ENCODE peak calls at places on chromosome 21, in five cellular contexts. B is HFF-Myc; Y is SK-N-DZ; G is activated CD4-positive, alpha-beta T cell treated with anti-CD3 and anti-CD28 coated beads, Interleukin-2, amount 10 ng/mL, durations not matched to agents 24 days and 14 days; L is NCI-H1092. M is an unnamed sample.

GRCh38 chr21:31173881-31174555 is 135.7 kb upstream of the KRTAP19-8 start:
- DNase-seq in B (no peak), G (peak; percentile 69), L (no peak), Y (peak; percentile 92), M (no peak)

GRCh38 chr21:42012763-42013329 is 2.7 kb upstream of the ZBTB21 start:
- DNase-seq in L (no peak), G (no peak), B (no peak), Y (no peak), M (peak; percentile 17)

GRCh38 chr21:46639489-46640386 is 4.3 kb downstream of the PRMT2 start:
- DNase-seq in Y (no peak), B (no peak), L (no peak), G (no peak), M (peak; percentile 0)

GRCh38 chr21:45128613-45129226 is 54.3 kb downstream of the ADARB1 start:
- DNase-seq in Y (peak; percentile 53), G (peak; percentile 92), L (peak; percentile 38), B (no peak), M (peak; percentile 14)

GRCh38 chr21:34609244-34609950 is 5.5 kb downstream of the RCAN1 start:
- DNase-seq in B (no peak), Y (no peak), G (no peak), L (no peak), M (no peak)

GRCh38 chr21:35437941-35438340 is 388.8 kb upstream of the RUNX1 start:
- DNase-seq in Y (no peak), B (no peak), L (no peak), G (no peak), M (no peak)

GRCh38 chr21:28543975-28544374 is 448.7 kb downstream of the LTN1 start:
- DNase-seq in L (no peak), Y (no peak), G (no peak), B (no peak), M (no peak)

GRCh38 chr21:41121785-41122415 is 46.1 kb upstream of the BACE2 start:
- DNase-seq in B (peak; percentile 64), G (peak; percentile 90), Y (peak; percentile 47), L (peak; percentile 83), M (peak; percentile 84)

GRCh38 chr21:42209801-42210479 is 9.0 kb upstream of the ABCG1 start:
- DNase-seq in L (no peak), G (no peak), B (no peak), Y (no peak), M (no peak)

GRCh38 chr21:34916446-34916845 is 132.7 kb downstream of the RUNX1 start:
- DNase-seq in B (peak; percentile 91), L (no peak), G (no peak), Y (no peak), M (no peak)

GRCh38 chr21:14553422-14553821 is 7.3 kb upstream of the SAMSN1 start:
- DNase-seq in B (no peak), L (no peak), G (no peak), Y (no peak), M (no peak)

GRCh38 chr21:14711287-14711686 is 165.2 kb upstream of the SAMSN1 start:
- DNase-seq in Y (no peak), G (no peak), B (no peak), L (no peak), M (no peak)

GRCh38 chr21:36699026-36699545 is at the start of gene SIM2:
- DNase-seq in G (no peak), L (peak; percentile 59), B (no peak), Y (no peak), M (peak; percentile 64)

GRCh38 chr21:32728455-32729237 is 833 bp upstream of the SYNJ1 start:
- DNase-seq in B (no peak), Y (no peak), G (no peak), L (peak; percentile 37), M (peak; percentile 24)

GRCh38 chr21:28298251-28298672 is 694.4 kb downstream of the LTN1 start:
- DNase-seq in Y (no peak), L (no peak), G (no peak), B (no peak), M (no peak)

GRCh38 chr21:31597683-31598082 is 61.8 kb upstream of the SOD1 start:
- DNase-seq in Y (peak; percentile 74), B (no peak), L (no peak), G (no peak), M (no peak)

GRCh38 chr21:45488839-45489479 is 53.3 kb downstream of the SLC19A1 start:
- DNase-seq in Y (no peak), G (no peak), B (no peak), L (no peak), M (no peak)

GRCh38 chr21:43787180-43787533 is 2.2 kb upstream of the RRP1 start:
- DNase-seq in B (no peak), G (no peak), Y (no peak), L (no peak), M (no peak)

GRCh38 chr21:33394260-33394659 is 9.0 kb upstream of the IFNGR2 start:
- DNase-seq in G (no peak), Y (no peak), L (no peak), B (no peak), M (no peak)

GRCh38 chr21:35021546-35021945 is 27.6 kb downstream of the RUNX1 start:
- DNase-seq in L (no peak), B (no peak), Y (no peak), G (no peak), M (no peak)

GRCh38 chr21:45514311-45515021 is 27.8 kb downstream of the SLC19A1 start:
- DNase-seq in G (no peak), B (no peak), Y (no peak), L (no peak), M (no peak)

GRCh38 chr21:32007461-32007860 is 134.6 kb downstream of the HUNK start:
- DNase-seq in B (peak; percentile 81), G (no peak), L (no peak), Y (no peak), M (no peak)

GRCh38 chr21:41958886-41959563 is 5.2 kb upstream of the C2CD2 start:
- DNase-seq in B (no peak), G (no peak), L (no peak), Y (no peak), M (no peak)

GRCh38 chr21:25925064-25925463 is 190.3 kb downstream of the GABPA start:
- DNase-seq in Y (no peak), B (no peak), L (no peak), G (peak; percentile 33), M (no peak)

GRCh38 chr21:39046236-39046911 is 136.9 kb downstream of the PSMG1 start:
- DNase-seq in G (no peak), B (no peak), Y (no peak), L (no peak), M (no peak)

GRCh38 chr21:35138665-35139381 is 89.7 kb upstream of the RUNX1 start:
- DNase-seq in B (no peak), Y (no peak), L (no peak), G (peak; percentile 68), M (no peak)

GRCh38 chr21:16422702-16423101 is 692.9 kb downstream of the USP25 start:
- DNase-seq in G (no peak), L (no peak), Y (no peak), B (no peak), M (no peak)

GRCh38 chr21:45926281-45926680 is 55.3 kb upstream of the COL6A1 start:
- DNase-seq in B (no peak), G (no peak), Y (no peak), L (no peak), M (no peak)

M was measured in NCI-H2029.